ENCODE peak calls at places on chromosomes 3 and 15, in eight cellular contexts. One of them, this sample, is unnamed. For H3K36me3, the result is how much of the 10 kb centered on the place peaks cover.

GRCh38 chr3:177196473-177197040 is 725 bp downstream of the TBL1XR1 start:
- DNase-seq in mesendoderm: peak
- DNase-seq in K562: peak
- DNase-seq in fibroblast of lung: peak
- DNase-seq in endothelial cell of umbilical vein: peak
- DNase-seq in GM23248: peak
- DNase-seq in IMR-90: peak
- DNase-seq in NT2/D1: no peak
- DNase-seq in this sample: no peak

GRCh38 chr3:107212709-107213664 is 164.3 kb upstream of the CCDC54 start:
- DNase-seq in mesendoderm: no peak
- DNase-seq in K562: no peak
- DNase-seq in fibroblast of lung: peak
- DNase-seq in endothelial cell of umbilical vein: no peak
- DNase-seq in GM23248: no peak
- DNase-seq in IMR-90: peak
- DNase-seq in NT2/D1: no peak
- DNase-seq in this sample: no peak

GRCh38 chr3:65895084-65895483 is 143.6 kb downstream of the MAGI1 start:
- DNase-seq in mesendoderm: no peak
- DNase-seq in K562: no peak
- DNase-seq in fibroblast of lung: no peak
- DNase-seq in endothelial cell of umbilical vein: no peak
- DNase-seq in GM23248: peak
- DNase-seq in IMR-90: no peak
- DNase-seq in NT2/D1: no peak
- DNase-seq in this sample: no peak

GRCh38 chr3:78734048-78734637 is 1033.7 kb downstream of the ROBO1 start:
- DNase-seq in mesendoderm: no peak
- DNase-seq in K562: no peak
- DNase-seq in fibroblast of lung: peak
- DNase-seq in endothelial cell of umbilical vein: no peak
- DNase-seq in GM23248: peak
- DNase-seq in IMR-90: peak
- DNase-seq in NT2/D1: no peak
- DNase-seq in this sample: no peak

GRCh38 chr3:163543558-163544189 is 1534.6 kb downstream of the SI start:
- DNase-seq in mesendoderm: no peak
- DNase-seq in K562: no peak
- DNase-seq in fibroblast of lung: no peak
- DNase-seq in endothelial cell of umbilical vein: no peak
- DNase-seq in GM23248: no peak
- DNase-seq in IMR-90: no peak
- DNase-seq in NT2/D1: no peak
- DNase-seq in this sample: no peak

GRCh38 chr3:169498336-169498735 is 165.2 kb downstream of the MECOM start:
- DNase-seq in mesendoderm: no peak
- DNase-seq in K562: no peak
- DNase-seq in fibroblast of lung: peak
- DNase-seq in endothelial cell of umbilical vein: peak
- DNase-seq in GM23248: no peak
- DNase-seq in IMR-90: no peak
- DNase-seq in NT2/D1: no peak
- DNase-seq in this sample: no peak

GRCh38 chr3:135258916-135259315 is 463.9 kb downstream of the EPHB1 start:
- DNase-seq in mesendoderm: no peak
- DNase-seq in K562: no peak
- DNase-seq in fibroblast of lung: no peak
- DNase-seq in endothelial cell of umbilical vein: no peak
- DNase-seq in GM23248: no peak
- DNase-seq in IMR-90: no peak
- DNase-seq in NT2/D1: no peak
- DNase-seq in this sample: no peak

GRCh38 chr3:105970283-105970682 is 101.5 kb upstream of the CBLB start:
- DNase-seq in mesendoderm: peak
- DNase-seq in K562: no peak
- DNase-seq in fibroblast of lung: peak
- DNase-seq in endothelial cell of umbilical vein: no peak
- DNase-seq in GM23248: peak
- DNase-seq in IMR-90: peak
- DNase-seq in NT2/D1: peak
- DNase-seq in this sample: peak

GRCh38 chr3:33931512-33931911 is 133.1 kb downstream of the PDCD6IP start:
- DNase-seq in mesendoderm: no peak
- DNase-seq in K562: no peak
- DNase-seq in fibroblast of lung: no peak
- DNase-seq in endothelial cell of umbilical vein: no peak
- DNase-seq in GM23248: no peak
- DNase-seq in IMR-90: no peak
- DNase-seq in NT2/D1: no peak
- DNase-seq in this sample: no peak

GRCh38 chr15:67018451-67018850 is 47.0 kb upstream of the SMAD3 start:
- DNase-seq in mesendoderm: no peak
- DNase-seq in K562: no peak
- DNase-seq in fibroblast of lung: no peak
- DNase-seq in endothelial cell of umbilical vein: no peak
- DNase-seq in GM23248: no peak
- DNase-seq in IMR-90: no peak
- DNase-seq in NT2/D1: no peak
- DNase-seq in this sample: no peak

GRCh38 chr15:78007211-78007956 is 70.1 kb downstream of the TBC1D2B start:
- DNase-seq in mesendoderm: no peak
- DNase-seq in K562: no peak
- DNase-seq in fibroblast of lung: no peak
- DNase-seq in endothelial cell of umbilical vein: no peak
- DNase-seq in GM23248: no peak
- DNase-seq in IMR-90: no peak
- DNase-seq in NT2/D1: no peak
- DNase-seq in this sample: no peak

GRCh38 chr3:4147719-4148118 is 155.4 kb upstream of the SETMAR start:
- DNase-seq in mesendoderm: no peak
- DNase-seq in K562: no peak
- DNase-seq in fibroblast of lung: no peak
- DNase-seq in endothelial cell of umbilical vein: no peak
- DNase-seq in GM23248: no peak
- DNase-seq in IMR-90: no peak
- DNase-seq in NT2/D1: no peak
- DNase-seq in this sample: no peak

GRCh38 chr3:85342915-85343314 is 384.1 kb downstream of the CADM2 start:
- DNase-seq in mesendoderm: peak
- DNase-seq in K562: no peak
- DNase-seq in fibroblast of lung: no peak
- DNase-seq in endothelial cell of umbilical vein: no peak
- DNase-seq in GM23248: no peak
- DNase-seq in IMR-90: no peak
- DNase-seq in NT2/D1: no peak
- DNase-seq in this sample: no peak

GRCh38 chr3:50584391-50584790 is 15.1 kb downstream of the HEMK1 start:
- DNase-seq in mesendoderm: peak
- DNase-seq in K562: no peak
- DNase-seq in fibroblast of lung: no peak
- DNase-seq in endothelial cell of umbilical vein: no peak
- DNase-seq in GM23248: no peak
- DNase-seq in IMR-90: no peak
- DNase-seq in NT2/D1: no peak
- DNase-seq in this sample: peak

GRCh38 chr3:69204315-69204957 is 82.0 kb upstream of the LMOD3 start:
- DNase-seq in mesendoderm: no peak
- DNase-seq in K562: no peak
- DNase-seq in fibroblast of lung: no peak
- DNase-seq in endothelial cell of umbilical vein: peak
- DNase-seq in GM23248: peak
- DNase-seq in IMR-90: peak
- DNase-seq in NT2/D1: no peak
- DNase-seq in this sample: no peak

GRCh38 chr3:114624047-114624445 is 330.2 kb downstream of the TIGIT start:
- DNase-seq in mesendoderm: no peak
- DNase-seq in K562: no peak
- DNase-seq in fibroblast of lung: peak
- DNase-seq in endothelial cell of umbilical vein: peak
- DNase-seq in GM23248: peak
- DNase-seq in IMR-90: peak
- DNase-seq in NT2/D1: no peak
- DNase-seq in this sample: no peak

GRCh38 chr3:66270314-66270713 is 49.5 kb downstream of the SLC25A26 start:
- DNase-seq in mesendoderm: no peak
- DNase-seq in K562: no peak
- DNase-seq in fibroblast of lung: peak
- DNase-seq in endothelial cell of umbilical vein: no peak
- DNase-seq in GM23248: no peak
- DNase-seq in IMR-90: peak
- DNase-seq in NT2/D1: no peak
- DNase-seq in this sample: no peak

GRCh38 chr3:165181556-165181955 is 14.6 kb downstream of the SLITRK3 start:
- DNase-seq in mesendoderm: peak
- DNase-seq in K562: no peak
- DNase-seq in fibroblast of lung: no peak
- DNase-seq in endothelial cell of umbilical vein: no peak
- DNase-seq in GM23248: no peak
- DNase-seq in IMR-90: no peak
- DNase-seq in NT2/D1: no peak
- DNase-seq in this sample: peak

GRCh38 chr15:75923756-75924155 is 20.1 kb downstream of the FBXO22 start:
- DNase-seq in mesendoderm: no peak
- DNase-seq in K562: no peak
- DNase-seq in fibroblast of lung: no peak
- DNase-seq in endothelial cell of umbilical vein: no peak
- DNase-seq in GM23248: no peak
- DNase-seq in IMR-90: no peak
- DNase-seq in NT2/D1: no peak
- DNase-seq in this sample: peak

GRCh38 chr3:33299395-33300081 is 22.3 kb downstream of the FBXL2 start:
- DNase-seq in mesendoderm: no peak
- DNase-seq in K562: no peak
- DNase-seq in fibroblast of lung: peak
- DNase-seq in endothelial cell of umbilical vein: no peak
- DNase-seq in GM23248: peak
- DNase-seq in IMR-90: peak
- DNase-seq in NT2/D1: no peak
- DNase-seq in this sample: no peak

GRCh38 chr15:76674883-76675282 is 230.3 kb downstream of the SCAPER start:
- DNase-seq in mesendoderm: no peak
- DNase-seq in K562: no peak
- DNase-seq in fibroblast of lung: peak
- DNase-seq in endothelial cell of umbilical vein: no peak
- DNase-seq in GM23248: peak
- DNase-seq in IMR-90: peak
- DNase-seq in NT2/D1: no peak
- DNase-seq in this sample: peak

GRCh38 chr3:128549283-128550112 is 56.5 kb upstream of the GATA2 start:
- DNase-seq in mesendoderm: peak
- DNase-seq in K562: peak
- DNase-seq in fibroblast of lung: peak
- DNase-seq in endothelial cell of umbilical vein: peak
- DNase-seq in GM23248: peak
- DNase-seq in IMR-90: peak
- DNase-seq in NT2/D1: no peak
- DNase-seq in this sample: peak
- H3K9ac ChIP-seq in mesendoderm: peak
- H3K9ac ChIP-seq in K562: peak
- H3K9ac ChIP-seq in fibroblast of lung: no peak
- H3K9ac ChIP-seq in endothelial cell of umbilical vein: peak
- H3K9ac ChIP-seq in GM23248: peak
- H3K9ac ChIP-seq in IMR-90: no peak
- H3K9ac ChIP-seq in NT2/D1: peak
- H3K9ac ChIP-seq in this sample: no peak

GRCh38 chr3:82229397-82229796 is 468.0 kb upstream of the GBE1 start:
- DNase-seq in mesendoderm: no peak
- DNase-seq in K562: no peak
- DNase-seq in fibroblast of lung: no peak
- DNase-seq in endothelial cell of umbilical vein: no peak
- DNase-seq in GM23248: no peak
- DNase-seq in IMR-90: no peak
- DNase-seq in NT2/D1: no peak
- DNase-seq in this sample: no peak

GRCh38 chr3:82222401-82222800 is 461.0 kb upstream of the GBE1 start:
- DNase-seq in mesendoderm: no peak
- DNase-seq in K562: no peak
- DNase-seq in fibroblast of lung: no peak
- DNase-seq in endothelial cell of umbilical vein: no peak
- DNase-seq in GM23248: no peak
- DNase-seq in IMR-90: no peak
- DNase-seq in NT2/D1: no peak
- DNase-seq in this sample: no peak

DNA sequence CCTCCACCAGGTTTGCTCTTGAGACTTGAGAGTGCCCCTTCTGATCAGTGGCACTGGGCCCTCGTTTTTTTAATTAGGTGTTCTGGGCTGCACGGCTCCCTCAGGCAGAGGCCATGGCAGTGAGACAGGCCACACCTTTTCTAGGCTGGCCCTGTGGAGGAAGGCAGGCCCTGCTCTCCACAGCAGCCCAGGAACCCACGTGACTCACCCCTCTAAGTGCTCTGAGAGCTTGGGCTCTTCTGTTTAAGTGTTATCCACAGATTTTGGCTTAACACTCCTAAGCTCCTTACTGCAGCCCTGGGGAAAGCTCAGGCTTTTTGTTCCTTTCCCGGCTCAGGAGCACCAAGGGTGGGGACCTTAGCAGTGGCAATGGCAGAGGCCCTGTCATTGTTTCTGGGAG is 463.2 kb upstream of the GBE1 start:
- DNase-seq in mesendoderm: no peak
- DNase-seq in K562: no peak
- DNase-seq in fibroblast of lung: no peak
- DNase-seq in endothelial cell of umbilical vein: no peak
- DNase-seq in GM23248: no peak
- DNase-seq in IMR-90: no peak
- DNase-seq in NT2/D1: no peak
- DNase-seq in this sample: no peak
- H3K36me3 ChIP-seq in mesendoderm: under half
- H3K36me3 ChIP-seq in K562: under half
- H3K36me3 ChIP-seq in fibroblast of lung: under half
- H3K36me3 ChIP-seq in endothelial cell of umbilical vein: under half
- H3K36me3 ChIP-seq in GM23248: under half
- H3K36me3 ChIP-seq in IMR-90: under half
- H3K36me3 ChIP-seq in NT2/D1: under half
- H3K36me3 ChIP-seq in this sample: under half

DNA sequence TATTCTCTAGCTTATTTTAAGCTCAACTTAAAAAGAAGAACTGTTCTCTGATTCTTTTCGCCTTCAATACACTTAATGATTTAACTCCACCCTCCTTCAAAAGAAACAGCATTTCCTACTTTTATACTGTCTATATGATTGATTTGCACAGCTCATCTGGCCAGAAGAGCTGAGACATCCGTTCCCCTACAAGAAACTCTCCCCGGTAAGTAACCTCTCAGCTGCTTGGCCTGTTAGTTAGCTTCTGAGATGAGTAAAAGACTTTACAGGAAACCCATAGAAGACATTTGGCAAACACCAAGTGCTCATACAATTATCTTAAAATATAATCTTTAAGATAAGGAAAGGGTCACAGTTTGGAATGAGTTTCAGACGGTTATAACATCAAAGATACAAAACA is at the start of gene CCR5:
- DNase-seq in mesendoderm: no peak
- DNase-seq in K562: no peak
- DNase-seq in fibroblast of lung: no peak
- DNase-seq in endothelial cell of umbilical vein: no peak
- DNase-seq in GM23248: no peak
- DNase-seq in IMR-90: no peak
- DNase-seq in NT2/D1: no peak
- DNase-seq in this sample: peak
- H3K9ac ChIP-seq in mesendoderm: no peak
- H3K9ac ChIP-seq in K562: no peak
- H3K9ac ChIP-seq in fibroblast of lung: no peak
- H3K9ac ChIP-seq in endothelial cell of umbilical vein: no peak
- H3K9ac ChIP-seq in GM23248: no peak
- H3K9ac ChIP-seq in IMR-90: no peak
- H3K9ac ChIP-seq in NT2/D1: no peak
- H3K9ac ChIP-seq in this sample: no peak

GRCh38 chr3:35624698-35625097 is 14.6 kb upstream of the ARPP21 start:
- DNase-seq in mesendoderm: no peak
- DNase-seq in K562: no peak
- DNase-seq in fibroblast of lung: no peak
- DNase-seq in endothelial cell of umbilical vein: no peak
- DNase-seq in GM23248: no peak
- DNase-seq in IMR-90: no peak
- DNase-seq in NT2/D1: no peak
- DNase-seq in this sample: peak
- H3K36me3 ChIP-seq in mesendoderm: under half
- H3K36me3 ChIP-seq in K562: under half
- H3K36me3 ChIP-seq in fibroblast of lung: under half
- H3K36me3 ChIP-seq in endothelial cell of umbilical vein: under half
- H3K36me3 ChIP-seq in GM23248: under half
- H3K36me3 ChIP-seq in IMR-90: under half
- H3K36me3 ChIP-seq in NT2/D1: under half
- H3K36me3 ChIP-seq in this sample: under half